ENCODE peak calls at places on chromosomes 3 and 15, in nine cellular contexts. N is mesothelial cell of epicardium, A is adrenal gland, Z is HFFc6, R is heart left ventricle, Y is B cell, K is K562, G is type B pancreatic cell, E is heart right ventricle. T is an unnamed sample.

GRCh38 chr15:77009646-77010311 is 14.9 kb downstream of the PSTPIP1 start:
- DNase-seq in N (no peak), A (no peak), Z (peak; percentile 33), R (peak; percentile 15), Y (no peak), K (no peak), G (no peak), E (no peak), T (no peak)

GRCh38 chr3:10407361-10407760 is 86.4 kb upstream of the SEC13 start:
- DNase-seq in N (no peak), A (no peak), Z (no peak), R (no peak), Y (no peak), K (no peak), G (no peak), E (no peak), T (no peak)

GRCh38 chr3:14691239-14691638 is 16.3 kb downstream of the C3orf20 start:
- DNase-seq in N (no peak), A (no peak), Z (no peak), R (no peak), Y (no peak), K (no peak), G (no peak), E (no peak), T (no peak)

GRCh38 chr15:63385911-63386531 is 4.4 kb upstream of the CA12 start:
- DNase-seq in N (no peak), A (no peak), Z (no peak), R (no peak), Y (no peak), K (no peak), G (no peak), E (no peak), T (no peak)

GRCh38 chr3:36227982-36228381 is 152.3 kb upstream of the STAC start:
- DNase-seq in N (no peak), A (no peak), Z (no peak), R (no peak), Y (no peak), K (no peak), G (no peak), E (no peak), T (no peak)

GRCh38 chr15:25106209-25106608 is 151.4 kb downstream of the SNRPN start:
- DNase-seq in N (no peak), A (no peak), Z (no peak), R (no peak), Y (no peak), K (no peak), G (no peak), E (no peak), T (no peak)

GRCh38 chr3:130772124-130772523 is 25.5 kb upstream of the PIK3R4 start:
- DNase-seq in N (no peak), A (no peak), Z (no peak), R (no peak), Y (no peak), K (peak; percentile 7), G (no peak), E (no peak), T (no peak)

GRCh38 chr3:136984837-136985236 is 27.1 kb downstream of the IL20RB start:
- DNase-seq in N (no peak), A (no peak), Z (peak; percentile 55), R (no peak), Y (no peak), K (no peak), G (no peak), E (no peak), T (no peak)

GRCh38 chr3:64188810-64189560 is 36.3 kb downstream of the PRICKLE2 start:
- DNase-seq in N (no peak), A (peak; percentile 41), Z (peak; percentile 78), R (no peak), Y (no peak), K (no peak), G (no peak), E (peak; percentile 57), T (no peak)

GRCh38 chr15:85551221-85551832 is 170.9 kb downstream of the AKAP13 start:
- DNase-seq in N (no peak), A (no peak), Z (no peak), R (no peak), Y (no peak), K (no peak), G (no peak), E (no peak), T (no peak)

GRCh38 chr3:158718490-158719170 is 13.6 kb downstream of the RARRES1 start:
- DNase-seq in N (no peak), A (no peak), Z (peak; percentile 89), R (no peak), Y (no peak), K (no peak), G (no peak), E (no peak), T (no peak)

GRCh38 chr15:83118291-83118827 is 10.9 kb downstream of the TM6SF1 start:
- DNase-seq in N (no peak), A (no peak), Z (no peak), R (no peak), Y (no peak), K (no peak), G (no peak), E (no peak), T (no peak)

GRCh38 chr3:105791919-105792786 is 76.7 kb downstream of the CBLB start:
- DNase-seq in N (no peak), A (peak; percentile 83), Z (peak; percentile 93), R (peak; percentile 78), Y (no peak), K (no peak), G (no peak), E (peak; percentile 68), T (no peak)

GRCh38 chr3:193905993-193906396 is 230.0 kb upstream of the HES1 start:
- DNase-seq in N (no peak), A (peak; percentile 59), Z (no peak), R (peak; percentile 58), Y (no peak), K (no peak), G (no peak), E (no peak), T (no peak)

GRCh38 chr3:150926328-150926727 is 21.1 kb upstream of the MINDY4B start:
- DNase-seq in N (no peak), A (no peak), Z (no peak), R (no peak), Y (no peak), K (no peak), G (no peak), E (no peak), T (no peak)

GRCh38 chr15:72698938-72699337 is 12.9 kb downstream of the BBS4 start:
- DNase-seq in N (no peak), A (no peak), Z (no peak), R (no peak), Y (no peak), K (no peak), G (no peak), E (no peak), T (no peak)

GRCh38 chr15:51724673-51725072 is 12.8 kb downstream of the LYSMD2 start:
- DNase-seq in N (no peak), A (peak; percentile 28), Z (no peak), R (no peak), Y (no peak), K (no peak), G (no peak), E (no peak), T (no peak)

GRCh38 chr15:38660726-38661125 is 96.1 kb upstream of the RASGRP1 start:
- DNase-seq in N (no peak), A (no peak), Z (no peak), R (no peak), Y (no peak), K (no peak), G (no peak), E (no peak), T (no peak)
- TF ChIP-seq CTCF in N (no peak), A (no peak), Z (no peak), R (no peak), Y (no peak), K (no peak), G (no peak), E (no peak), T (no peak)

DNA sequence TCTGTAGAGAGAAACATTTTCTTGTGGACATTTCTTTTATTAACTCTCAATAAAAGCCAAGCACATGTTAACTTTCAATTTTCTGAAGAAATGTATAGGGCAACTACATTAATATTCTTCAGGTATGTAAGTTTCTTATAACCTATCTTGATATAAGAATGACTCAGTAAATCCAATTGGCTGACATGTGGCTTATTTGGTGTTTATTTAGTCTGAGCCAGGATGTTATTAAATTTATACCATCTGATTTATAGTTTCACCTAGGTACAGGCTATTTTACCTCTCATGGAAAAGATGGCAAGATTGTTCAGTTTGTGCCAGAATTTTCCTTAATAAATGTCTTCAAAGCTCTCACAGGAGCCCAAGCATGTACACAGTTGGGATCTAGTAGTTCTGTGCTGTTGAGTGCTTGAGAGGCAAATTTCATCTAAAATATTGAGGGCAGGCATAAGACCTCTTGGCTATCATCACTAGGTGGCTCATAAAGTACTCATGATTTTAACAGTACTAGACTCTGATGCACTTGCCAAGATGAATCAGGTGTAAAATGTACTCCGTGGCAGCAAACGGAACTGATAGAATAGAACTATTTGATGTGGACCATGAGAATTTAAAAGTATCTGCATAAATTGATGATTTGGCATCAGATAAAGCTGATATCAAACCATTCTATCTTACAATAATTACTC is 631.9 kb downstream of the RBMS3 start:
- DNase-seq in N (no peak), A (no peak), Z (no peak), R (no peak), Y (no peak), K (no peak), G (no peak), E (no peak), T (no peak)
- TF ChIP-seq CTCF in N (no peak), A (no peak), Z (no peak), R (no peak), Y (no peak), K (no peak), G (no peak), E (no peak), T (no peak)

DNA sequence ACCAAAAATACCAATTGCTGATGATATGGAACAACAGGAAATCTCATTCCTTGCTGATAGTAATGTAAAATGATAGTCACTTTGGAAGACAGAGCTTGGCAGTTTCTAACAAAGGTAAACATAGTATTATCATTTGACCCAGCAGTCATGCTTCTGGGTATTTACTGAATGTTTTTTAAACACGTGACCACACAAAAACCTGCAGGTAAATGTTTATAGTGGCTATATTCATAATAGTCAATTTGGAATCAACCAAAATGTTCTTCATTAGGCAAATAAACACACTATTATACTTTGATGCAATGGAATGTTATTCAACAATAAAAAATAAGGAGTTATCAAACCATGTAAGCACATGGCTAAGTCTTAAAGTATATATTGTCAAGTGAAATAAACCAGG is 24.1 kb upstream of the GOLGA8A start:
- DNase-seq in N (no peak), A (no peak), Z (no peak), R (no peak), Y (no peak), K (no peak), G (no peak), E (no peak), T (no peak)
- TF ChIP-seq CTCF in N (no peak), A (no peak), Z (no peak), R (no peak), Y (no peak), K (no peak), G (no peak), E (no peak), T (no peak)

GRCh38 chr3:62589078-62589477 is 215.7 kb upstream of the FEZF2 start:
- DNase-seq in N (no peak), A (no peak), Z (no peak), R (peak; percentile 36), Y (no peak), K (no peak), G (no peak), E (no peak), T (no peak)
- TF ChIP-seq CTCF in N (no peak), A (no peak), Z (peak; percentile 34), R (no peak), Y (no peak), K (no peak), G (no peak), E (peak; percentile 34), T (no peak)